ENCODE peak calls at places on chromosomes 5 and 9, in six cellular contexts. One of them, this sample, is unnamed. For H3K27me3, the result is how much of the 10 kb centered on the place peaks cover.

GRCh38 chr5:1752881-1753280 is 46.8 kb downstream of the MRPL36 start:
- DNase-seq in GM23248: no peak
- DNase-seq in testis: no peak
- DNase-seq in vagina: no peak
- DNase-seq in aorta: no peak
- DNase-seq in lower lobe of right lung: peak
- DNase-seq in this sample: no peak

GRCh38 chr5:26986985-26987384 is 51.4 kb downstream of the CDH9 start:
- DNase-seq in GM23248: no peak
- DNase-seq in testis: no peak
- DNase-seq in vagina: no peak
- DNase-seq in aorta: no peak
- DNase-seq in lower lobe of right lung: no peak
- DNase-seq in this sample: no peak

GRCh38 chr9:103625161-103625804 is 468.8 kb upstream of the SMC2 start:
- DNase-seq in GM23248: no peak
- DNase-seq in testis: no peak
- DNase-seq in vagina: no peak
- DNase-seq in aorta: no peak
- DNase-seq in lower lobe of right lung: no peak
- DNase-seq in this sample: no peak

GRCh38 chr5:91706785-91707520 is 323.8 kb upstream of the ARRDC3 start:
- DNase-seq in GM23248: peak
- DNase-seq in testis: no peak
- DNase-seq in vagina: no peak
- DNase-seq in aorta: no peak
- DNase-seq in lower lobe of right lung: no peak
- DNase-seq in this sample: no peak

GRCh38 chr9:18921677-18922076 is 111.3 kb downstream of the SAXO1 start:
- DNase-seq in GM23248: peak
- DNase-seq in testis: no peak
- DNase-seq in vagina: no peak
- DNase-seq in aorta: no peak
- DNase-seq in lower lobe of right lung: no peak
- DNase-seq in this sample: no peak

GRCh38 chr5:154740483-154740882 is 14.7 kb upstream of the LARP1 start:
- DNase-seq in GM23248: peak
- DNase-seq in testis: peak
- DNase-seq in vagina: no peak
- DNase-seq in aorta: peak
- DNase-seq in lower lobe of right lung: no peak
- DNase-seq in this sample: peak

GRCh38 chr9:91245432-91246313 is 116.0 kb downstream of the AUH start:
- DNase-seq in GM23248: peak
- DNase-seq in testis: no peak
- DNase-seq in vagina: no peak
- DNase-seq in aorta: no peak
- DNase-seq in lower lobe of right lung: no peak
- DNase-seq in this sample: no peak

GRCh38 chr9:117092582-117092981 is 322.3 kb downstream of the ASTN2 start:
- DNase-seq in GM23248: peak
- DNase-seq in testis: no peak
- DNase-seq in vagina: no peak
- DNase-seq in aorta: no peak
- DNase-seq in lower lobe of right lung: no peak
- DNase-seq in this sample: no peak

GRCh38 chr9:96486351-96487029 is 36.5 kb downstream of the HABP4 start:
- DNase-seq in GM23248: peak
- DNase-seq in testis: peak
- DNase-seq in vagina: no peak
- DNase-seq in aorta: peak
- DNase-seq in lower lobe of right lung: peak
- DNase-seq in this sample: no peak

GRCh38 chr5:141560141-141560540 is 58.7 kb downstream of the DIAPH1 start:
- DNase-seq in GM23248: peak
- DNase-seq in testis: no peak
- DNase-seq in vagina: no peak
- DNase-seq in aorta: no peak
- DNase-seq in lower lobe of right lung: no peak
- DNase-seq in this sample: no peak

GRCh38 chr9:101246691-101247090 is 138.1 kb downstream of the BAAT start:
- DNase-seq in GM23248: no peak
- DNase-seq in testis: no peak
- DNase-seq in vagina: no peak
- DNase-seq in aorta: no peak
- DNase-seq in lower lobe of right lung: no peak
- DNase-seq in this sample: no peak

GRCh38 chr5:38509185-38509584 is 47.3 kb downstream of the LIFR start:
- DNase-seq in GM23248: peak
- DNase-seq in testis: no peak
- DNase-seq in vagina: no peak
- DNase-seq in aorta: no peak
- DNase-seq in lower lobe of right lung: no peak
- DNase-seq in this sample: no peak

GRCh38 chr5:33789558-33789957 is 102.2 kb downstream of the ADAMTS12 start:
- DNase-seq in GM23248: no peak
- DNase-seq in testis: no peak
- DNase-seq in vagina: no peak
- DNase-seq in aorta: no peak
- DNase-seq in lower lobe of right lung: no peak
- DNase-seq in this sample: no peak

GRCh38 chr5:87418506-87418905 is 5.8 kb upstream of the CCNH start:
- DNase-seq in GM23248: no peak
- DNase-seq in testis: no peak
- DNase-seq in vagina: no peak
- DNase-seq in aorta: no peak
- DNase-seq in lower lobe of right lung: no peak
- DNase-seq in this sample: no peak

GRCh38 chr5:73280821-73281746 is 108.1 kb downstream of the TMEM174 start:
- DNase-seq in GM23248: peak
- DNase-seq in testis: no peak
- DNase-seq in vagina: no peak
- DNase-seq in aorta: peak
- DNase-seq in lower lobe of right lung: no peak
- DNase-seq in this sample: no peak

DNA sequence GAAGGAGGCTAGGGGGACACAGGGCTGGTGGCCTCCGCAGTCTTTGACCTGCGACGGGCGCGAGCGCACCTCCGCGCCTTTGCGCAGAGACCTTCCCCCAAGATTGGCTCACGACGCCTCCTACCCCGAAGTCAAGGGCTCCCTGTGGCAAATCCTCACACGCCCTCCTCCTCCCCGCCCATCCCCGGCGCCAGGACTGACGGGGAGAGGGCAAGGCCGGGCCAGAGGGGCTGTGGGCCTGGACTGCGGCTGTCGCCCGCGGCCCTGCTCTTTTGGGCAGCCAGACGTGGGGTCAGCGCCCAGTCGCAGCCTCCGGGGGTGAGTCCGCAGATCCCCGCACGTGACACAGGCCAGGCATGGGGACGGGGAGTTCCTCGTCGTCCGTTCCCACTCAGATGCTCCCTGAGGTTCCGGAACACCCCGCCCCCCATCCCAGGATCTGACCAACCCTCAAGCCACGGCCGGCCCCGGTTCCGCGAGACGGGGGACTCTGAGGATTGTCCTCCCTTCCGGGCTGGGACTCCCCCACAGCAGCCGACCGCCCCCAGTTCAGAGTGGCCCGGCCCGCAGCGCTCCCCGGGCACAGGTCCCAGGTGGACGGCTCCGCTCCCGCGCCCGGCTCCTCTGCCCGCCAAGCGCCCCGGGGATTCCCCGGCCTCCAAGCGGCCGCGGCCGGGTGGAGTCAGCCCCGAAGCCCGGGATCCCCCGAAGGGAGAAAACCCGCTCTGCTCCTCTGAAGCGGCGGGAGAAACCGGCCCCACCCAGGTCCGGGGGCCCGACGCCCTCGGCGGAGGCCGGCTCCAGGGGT is 534 bp upstream of the ANKRD33B start:
- DNase-seq in GM23248: peak
- DNase-seq in testis: no peak
- DNase-seq in vagina: no peak
- DNase-seq in aorta: peak
- DNase-seq in lower lobe of right lung: peak
- DNase-seq in this sample: no peak
- H3K27me3 ChIP-seq in GM23248: under half
- H3K27me3 ChIP-seq in testis: under half
- H3K27me3 ChIP-seq in vagina: under half
- H3K27me3 ChIP-seq in aorta: under half
- H3K27me3 ChIP-seq in lower lobe of right lung: under half
- H3K27me3 ChIP-seq in this sample: under half

GRCh38 chr9:94922691-94923107 is 196.2 kb downstream of the AOPEP start:
- DNase-seq in GM23248: peak
- DNase-seq in testis: no peak
- DNase-seq in vagina: no peak
- DNase-seq in aorta: no peak
- DNase-seq in lower lobe of right lung: no peak
- DNase-seq in this sample: no peak
- H3K4me3 ChIP-seq in GM23248: peak
- H3K4me3 ChIP-seq in testis: no peak
- H3K4me3 ChIP-seq in vagina: no peak
- H3K4me3 ChIP-seq in aorta: no peak
- H3K4me3 ChIP-seq in lower lobe of right lung: no peak
- H3K4me3 ChIP-seq in this sample: peak

DNA sequence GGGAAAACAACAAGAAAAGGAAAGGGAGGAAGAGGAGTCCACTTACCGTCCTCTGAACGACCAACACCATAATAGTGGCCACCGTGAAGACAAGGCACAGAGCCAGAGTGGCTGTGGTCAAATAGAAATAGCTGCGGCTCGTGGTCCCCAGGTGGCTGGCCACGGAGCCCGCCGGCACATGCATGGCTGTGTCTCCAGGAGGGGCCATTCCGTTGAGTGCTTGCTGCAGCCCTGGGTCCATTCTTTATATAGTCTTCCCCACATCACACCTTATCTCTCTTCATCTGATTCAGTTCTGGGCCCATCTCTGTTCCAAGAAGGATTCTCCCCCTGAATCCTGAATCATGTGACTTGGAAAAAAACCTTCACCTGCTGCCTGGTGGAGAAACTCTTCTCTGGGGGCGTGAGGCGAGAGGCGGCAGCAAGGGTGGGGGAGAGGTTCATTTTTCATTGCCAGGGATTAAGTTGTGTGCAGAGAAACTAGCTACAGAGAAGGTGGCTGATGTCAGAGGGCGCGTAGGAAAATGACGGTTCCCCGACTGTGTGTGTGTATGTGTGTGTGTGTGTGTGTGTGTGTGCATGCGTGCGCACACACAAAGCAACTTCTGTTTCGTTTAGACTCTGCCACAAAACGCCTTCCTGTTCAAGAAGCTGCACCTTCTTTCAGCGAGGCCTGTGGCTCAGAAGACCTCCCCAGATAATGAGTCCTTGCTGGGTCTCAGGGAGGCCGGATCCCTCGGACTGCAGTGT is at the start of gene TNFSF8:
- DNase-seq in GM23248: no peak
- DNase-seq in testis: no peak
- DNase-seq in vagina: no peak
- DNase-seq in aorta: peak
- DNase-seq in lower lobe of right lung: peak
- DNase-seq in this sample: no peak
- H3K27ac ChIP-seq in GM23248: no peak
- H3K27ac ChIP-seq in testis: no peak
- H3K27ac ChIP-seq in vagina: no peak
- H3K27ac ChIP-seq in aorta: no peak
- H3K27ac ChIP-seq in lower lobe of right lung: peak
- H3K27ac ChIP-seq in this sample: peak

GRCh38 chr9:114805670-114806551 is at the start of gene TNFSF15:
- DNase-seq in GM23248: no peak
- DNase-seq in testis: no peak
- DNase-seq in vagina: no peak
- DNase-seq in aorta: peak
- DNase-seq in lower lobe of right lung: peak
- DNase-seq in this sample: no peak
- H3K27me3 ChIP-seq in GM23248: under half
- H3K27me3 ChIP-seq in testis: under half
- H3K27me3 ChIP-seq in vagina: under half
- H3K27me3 ChIP-seq in aorta: under half
- H3K27me3 ChIP-seq in lower lobe of right lung: under half
- H3K27me3 ChIP-seq in this sample: under half

DNA sequence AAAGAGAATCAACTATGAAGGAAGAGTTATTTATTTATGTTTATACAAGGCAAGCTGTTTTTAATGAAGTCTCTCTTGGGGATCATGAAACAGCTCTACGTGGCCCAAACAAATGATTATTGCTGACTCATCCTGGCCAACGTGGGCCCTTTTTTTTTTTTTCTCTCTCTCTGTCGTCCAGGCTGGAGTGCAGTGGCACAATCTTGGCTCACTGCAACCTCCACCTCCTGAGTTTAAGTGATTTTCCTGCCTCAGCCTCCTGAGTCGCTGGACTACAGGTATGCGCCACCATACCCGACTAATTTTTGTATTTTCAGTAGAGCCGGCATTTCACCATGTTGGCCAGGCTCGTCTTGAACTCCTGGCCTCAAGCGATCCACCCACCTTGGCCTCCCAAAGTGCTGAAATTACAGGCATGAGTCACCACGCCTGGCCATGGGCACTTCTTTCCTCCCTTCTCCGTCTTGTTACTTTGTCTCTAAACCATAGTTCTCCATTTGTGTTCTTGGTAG is 98.3 kb downstream of the BASP1 start:
- DNase-seq in GM23248: peak
- DNase-seq in testis: no peak
- DNase-seq in vagina: no peak
- DNase-seq in aorta: no peak
- DNase-seq in lower lobe of right lung: no peak
- DNase-seq in this sample: no peak
- H3K4me3 ChIP-seq in GM23248: no peak
- H3K4me3 ChIP-seq in testis: no peak
- H3K4me3 ChIP-seq in vagina: no peak
- H3K4me3 ChIP-seq in aorta: no peak
- H3K4me3 ChIP-seq in lower lobe of right lung: no peak
- H3K4me3 ChIP-seq in this sample: no peak

DNA sequence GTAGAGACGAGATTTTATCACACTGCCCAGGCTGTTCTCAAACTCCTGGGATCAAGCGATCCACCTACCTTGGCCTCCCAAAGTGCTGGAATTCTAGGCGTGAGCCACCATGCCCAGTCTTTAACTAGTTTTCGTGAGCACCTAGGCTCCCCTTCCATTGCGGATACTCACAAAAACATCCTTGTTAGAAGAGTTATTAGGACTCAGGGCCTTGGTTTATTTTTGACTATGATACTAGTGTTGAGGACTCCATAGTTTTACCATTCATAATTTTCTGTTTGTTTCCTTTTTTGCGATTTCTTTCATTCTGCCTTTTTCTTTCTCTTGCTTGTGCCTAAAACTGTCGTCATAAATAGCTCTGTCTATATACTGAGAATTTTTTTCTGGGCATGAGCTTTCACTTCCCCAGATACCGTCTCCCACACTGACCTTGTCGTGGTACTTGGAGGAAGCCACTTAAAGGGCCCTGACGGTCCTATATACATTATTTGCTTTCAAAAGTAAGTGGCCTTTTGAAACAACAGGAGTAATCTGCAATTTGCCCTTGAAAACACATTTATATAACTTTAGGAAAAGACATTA is 5.2 kb downstream of the F2R start:
- DNase-seq in GM23248: no peak
- DNase-seq in testis: no peak
- DNase-seq in vagina: no peak
- DNase-seq in aorta: no peak
- DNase-seq in lower lobe of right lung: no peak
- DNase-seq in this sample: no peak
- H3K27ac ChIP-seq in GM23248: no peak
- H3K27ac ChIP-seq in testis: no peak
- H3K27ac ChIP-seq in vagina: no peak
- H3K27ac ChIP-seq in aorta: no peak
- H3K27ac ChIP-seq in lower lobe of right lung: no peak
- H3K27ac ChIP-seq in this sample: no peak